ENCODE peak calls at places on chromosome 9, in nine cellular contexts. One of them, this sample, is unnamed.

GRCh38 chr9:101564252-101564651 is 30.5 kb downstream of the PPP3R2 start:
- DNase-seq in A549: no peak
- DNase-seq in AG04449: no peak
- DNase-seq in fibroblast of mammary gland: no peak
- DNase-seq in endothelial cell: no peak
- DNase-seq in thyroid gland: no peak
- DNase-seq in cardiac fibroblast: no peak
- DNase-seq in HFFc6: no peak
- DNase-seq in AG04450: no peak
- DNase-seq in this sample: no peak

GRCh38 chr9:10052916-10053315 is 559.9 kb downstream of the PTPRD start:
- DNase-seq in A549: no peak
- DNase-seq in AG04449: no peak
- DNase-seq in fibroblast of mammary gland: no peak
- DNase-seq in endothelial cell: no peak
- DNase-seq in thyroid gland: no peak
- DNase-seq in cardiac fibroblast: no peak
- DNase-seq in HFFc6: no peak
- DNase-seq in AG04450: no peak
- DNase-seq in this sample: no peak

GRCh38 chr9:109779711-109780452 is at the start of gene PALM2AKAP2:
- DNase-seq in A549: peak; percentile 43
- DNase-seq in AG04449: no peak
- DNase-seq in fibroblast of mammary gland: peak; percentile 54
- DNase-seq in endothelial cell: peak; percentile 65
- DNase-seq in thyroid gland: peak; percentile 74
- DNase-seq in cardiac fibroblast: peak; percentile 57
- DNase-seq in HFFc6: peak; percentile 50
- DNase-seq in AG04450: no peak
- DNase-seq in this sample: no peak

GRCh38 chr9:129497064-129497836 is 123.7 kb downstream of the C9orf50 start:
- DNase-seq in A549: no peak
- DNase-seq in AG04449: no peak
- DNase-seq in fibroblast of mammary gland: no peak
- DNase-seq in endothelial cell: no peak
- DNase-seq in thyroid gland: peak; percentile 38
- DNase-seq in cardiac fibroblast: peak; percentile 39
- DNase-seq in HFFc6: peak; percentile 35
- DNase-seq in AG04450: no peak
- DNase-seq in this sample: no peak

GRCh38 chr9:134205636-134206316 is 41.4 kb upstream of the RNU6ATAC start:
- DNase-seq in A549: no peak
- DNase-seq in AG04449: no peak
- DNase-seq in fibroblast of mammary gland: peak; percentile 90
- DNase-seq in endothelial cell: no peak
- DNase-seq in thyroid gland: no peak
- DNase-seq in cardiac fibroblast: peak; percentile 88
- DNase-seq in HFFc6: peak; percentile 15
- DNase-seq in AG04450: no peak
- DNase-seq in this sample: no peak

GRCh38 chr9:82912639-82913038 is 150.3 kb downstream of the RASEF start:
- DNase-seq in A549: no peak
- DNase-seq in AG04449: no peak
- DNase-seq in fibroblast of mammary gland: no peak
- DNase-seq in endothelial cell: no peak
- DNase-seq in thyroid gland: no peak
- DNase-seq in cardiac fibroblast: no peak
- DNase-seq in HFFc6: no peak
- DNase-seq in AG04450: no peak
- DNase-seq in this sample: no peak

GRCh38 chr9:132754236-132754635 is 84.0 kb downstream of the GTF3C4 start:
- DNase-seq in A549: no peak
- DNase-seq in AG04449: no peak
- DNase-seq in fibroblast of mammary gland: no peak
- DNase-seq in endothelial cell: no peak
- DNase-seq in thyroid gland: no peak
- DNase-seq in cardiac fibroblast: no peak
- DNase-seq in HFFc6: no peak
- DNase-seq in AG04450: no peak
- DNase-seq in this sample: no peak

GRCh38 chr9:83167126-83167525 is 104.2 kb upstream of the RASEF start:
- DNase-seq in A549: no peak
- DNase-seq in AG04449: no peak
- DNase-seq in fibroblast of mammary gland: no peak
- DNase-seq in endothelial cell: no peak
- DNase-seq in thyroid gland: peak; percentile 60
- DNase-seq in cardiac fibroblast: no peak
- DNase-seq in HFFc6: no peak
- DNase-seq in AG04450: no peak
- DNase-seq in this sample: no peak

GRCh38 chr9:20209421-20210340 is 412.6 kb downstream of the MLLT3 start:
- DNase-seq in A549: no peak
- DNase-seq in AG04449: no peak
- DNase-seq in fibroblast of mammary gland: no peak
- DNase-seq in endothelial cell: no peak
- DNase-seq in thyroid gland: no peak
- DNase-seq in cardiac fibroblast: no peak
- DNase-seq in HFFc6: no peak
- DNase-seq in AG04450: no peak
- DNase-seq in this sample: no peak

GRCh38 chr9:107242073-107243063 is 40.7 kb upstream of the RAD23B start:
- DNase-seq in A549: no peak
- DNase-seq in AG04449: no peak
- DNase-seq in fibroblast of mammary gland: peak; percentile 64
- DNase-seq in endothelial cell: no peak
- DNase-seq in thyroid gland: no peak
- DNase-seq in cardiac fibroblast: no peak
- DNase-seq in HFFc6: no peak
- DNase-seq in AG04450: no peak
- DNase-seq in this sample: no peak

GRCh38 chr9:126058631-126059030 is 268.0 kb upstream of the MVB12B start:
- DNase-seq in A549: no peak
- DNase-seq in AG04449: no peak
- DNase-seq in fibroblast of mammary gland: no peak
- DNase-seq in endothelial cell: no peak
- DNase-seq in thyroid gland: no peak
- DNase-seq in cardiac fibroblast: no peak
- DNase-seq in HFFc6: no peak
- DNase-seq in AG04450: no peak
- DNase-seq in this sample: no peak

GRCh38 chr9:81633952-81634421 is 55.4 kb downstream of the TLE1 start:
- DNase-seq in A549: peak; percentile 45
- DNase-seq in AG04449: no peak
- DNase-seq in fibroblast of mammary gland: no peak
- DNase-seq in endothelial cell: no peak
- DNase-seq in thyroid gland: no peak
- DNase-seq in cardiac fibroblast: no peak
- DNase-seq in HFFc6: no peak
- DNase-seq in AG04450: no peak
- DNase-seq in this sample: no peak

GRCh38 chr9:125591888-125592287 is 115.1 kb downstream of the MAPKAP1 start:
- DNase-seq in A549: no peak
- DNase-seq in AG04449: no peak
- DNase-seq in fibroblast of mammary gland: no peak
- DNase-seq in endothelial cell: no peak
- DNase-seq in thyroid gland: no peak
- DNase-seq in cardiac fibroblast: no peak
- DNase-seq in HFFc6: no peak
- DNase-seq in AG04450: no peak
- DNase-seq in this sample: no peak

GRCh38 chr9:37332581-37332980 is 89.9 kb upstream of the GRHPR start:
- DNase-seq in A549: no peak
- DNase-seq in AG04449: no peak
- DNase-seq in fibroblast of mammary gland: no peak
- DNase-seq in endothelial cell: no peak
- DNase-seq in thyroid gland: no peak
- DNase-seq in cardiac fibroblast: no peak
- DNase-seq in HFFc6: no peak
- DNase-seq in AG04450: no peak
- DNase-seq in this sample: no peak
- TF ChIP-seq CTCF in A549: no peak
- TF ChIP-seq CTCF in AG04449: no peak
- TF ChIP-seq CTCF in fibroblast of mammary gland: no peak
- TF ChIP-seq CTCF in endothelial cell: no peak
- TF ChIP-seq CTCF in thyroid gland: no peak
- TF ChIP-seq CTCF in cardiac fibroblast: no peak
- TF ChIP-seq CTCF in HFFc6: no peak
- TF ChIP-seq CTCF in AG04450: no peak
- TF ChIP-seq CTCF in this sample: no peak

DNA sequence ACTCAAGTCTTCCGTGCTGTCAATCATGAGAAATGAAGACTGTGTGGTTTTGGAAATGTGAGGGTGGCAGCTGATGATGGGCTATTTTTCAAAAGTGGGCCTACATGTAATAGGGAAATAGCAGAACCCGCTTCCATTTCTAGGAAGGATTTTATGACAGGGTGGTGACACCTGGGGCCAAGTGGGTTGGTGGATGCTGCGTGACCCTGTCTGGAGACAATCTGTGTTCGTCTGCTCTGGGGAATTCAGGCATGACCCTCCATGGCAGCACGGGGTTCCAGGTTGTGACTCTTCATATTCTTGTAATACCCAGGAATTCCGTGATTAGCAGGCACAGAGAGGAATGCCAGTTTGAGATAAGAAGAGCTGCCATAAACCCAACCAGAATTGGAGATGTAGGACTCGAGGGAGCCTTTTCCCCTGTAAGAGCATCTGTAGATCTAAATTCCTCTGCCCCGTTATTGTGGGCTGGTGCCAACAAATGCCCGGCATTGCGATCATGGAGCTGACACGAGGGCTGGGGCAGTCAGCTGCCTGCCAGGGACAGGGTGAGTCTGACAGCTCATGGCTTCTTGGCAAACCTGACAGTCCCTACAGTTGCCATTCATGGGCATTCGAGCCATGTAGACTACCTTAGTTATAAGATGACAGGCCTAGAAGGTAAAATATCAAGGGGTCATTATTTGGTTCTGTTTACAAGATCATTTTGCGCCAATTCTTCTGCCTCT is 279.7 kb downstream of the GADD45G start:
- DNase-seq in A549: no peak
- DNase-seq in AG04449: no peak
- DNase-seq in fibroblast of mammary gland: no peak
- DNase-seq in endothelial cell: no peak
- DNase-seq in thyroid gland: no peak
- DNase-seq in cardiac fibroblast: no peak
- DNase-seq in HFFc6: no peak
- DNase-seq in AG04450: no peak
- DNase-seq in this sample: no peak
- TF ChIP-seq CTCF in A549: no peak
- TF ChIP-seq CTCF in AG04449: no peak
- TF ChIP-seq CTCF in fibroblast of mammary gland: no peak
- TF ChIP-seq CTCF in endothelial cell: no peak
- TF ChIP-seq CTCF in thyroid gland: no peak
- TF ChIP-seq CTCF in cardiac fibroblast: no peak
- TF ChIP-seq CTCF in HFFc6: no peak
- TF ChIP-seq CTCF in AG04450: no peak
- TF ChIP-seq CTCF in this sample: no peak

GRCh38 chr9:137190315-137190853 is 1.9 kb downstream of the SSNA1 start:
- DNase-seq in A549: no peak
- DNase-seq in AG04449: no peak
- DNase-seq in fibroblast of mammary gland: no peak
- DNase-seq in endothelial cell: no peak
- DNase-seq in thyroid gland: no peak
- DNase-seq in cardiac fibroblast: no peak
- DNase-seq in HFFc6: no peak
- DNase-seq in AG04450: no peak
- DNase-seq in this sample: no peak

GRCh38 chr9:137192859-137193258 is 4.4 kb downstream of the SSNA1 start:
- DNase-seq in A549: no peak
- DNase-seq in AG04449: no peak
- DNase-seq in fibroblast of mammary gland: no peak
- DNase-seq in endothelial cell: no peak
- DNase-seq in thyroid gland: no peak
- DNase-seq in cardiac fibroblast: no peak
- DNase-seq in HFFc6: no peak
- DNase-seq in AG04450: no peak
- DNase-seq in this sample: no peak

GRCh38 chr9:137191245-137191644 is 2.8 kb downstream of the SSNA1 start:
- DNase-seq in A549: no peak
- DNase-seq in AG04449: no peak
- DNase-seq in fibroblast of mammary gland: no peak
- DNase-seq in endothelial cell: no peak
- DNase-seq in thyroid gland: no peak
- DNase-seq in cardiac fibroblast: no peak
- DNase-seq in HFFc6: no peak
- DNase-seq in AG04450: no peak
- DNase-seq in this sample: no peak

GRCh38 chr9:137192448-137192780 is 3.9 kb downstream of the SSNA1 start:
- DNase-seq in A549: no peak
- DNase-seq in AG04449: no peak
- DNase-seq in fibroblast of mammary gland: no peak
- DNase-seq in endothelial cell: no peak
- DNase-seq in thyroid gland: no peak
- DNase-seq in cardiac fibroblast: no peak
- DNase-seq in HFFc6: no peak
- DNase-seq in AG04450: no peak
- DNase-seq in this sample: no peak

DNA sequence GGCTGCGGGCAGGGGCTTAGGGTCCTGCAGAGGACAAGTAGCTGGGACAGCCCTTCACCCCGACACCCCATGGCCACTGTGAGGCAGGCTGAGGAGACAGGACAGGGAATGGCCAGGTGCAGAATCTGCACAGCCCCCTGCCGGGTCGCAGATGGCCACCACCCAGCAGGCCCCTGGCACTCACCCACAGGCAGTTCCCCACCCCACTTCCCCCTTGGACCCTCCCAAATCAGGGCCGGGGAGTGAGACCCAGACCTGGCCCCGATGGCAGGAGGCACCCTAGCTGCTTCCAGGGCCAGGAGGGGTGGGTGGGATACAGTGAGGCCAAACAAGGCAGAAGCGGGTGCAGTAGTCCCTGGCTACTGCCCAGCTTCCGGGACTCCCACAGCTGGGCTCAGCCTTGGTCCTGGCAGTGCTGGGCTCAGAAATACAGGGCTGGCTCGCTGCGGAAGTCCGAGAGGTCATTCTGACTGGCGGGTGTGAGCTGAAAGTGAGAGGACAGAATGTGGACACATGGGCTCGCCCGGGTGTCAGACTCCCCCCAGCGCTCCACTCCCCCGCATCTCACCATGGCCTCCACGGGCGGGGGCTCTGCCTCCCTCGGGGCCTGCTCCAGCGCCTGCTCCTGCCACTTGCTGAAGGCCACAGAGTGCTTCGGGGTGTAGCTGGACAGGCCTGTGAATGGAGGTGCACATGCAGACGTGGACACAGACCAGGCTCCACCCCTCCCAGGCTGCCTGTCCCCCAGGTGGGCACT is 3.4 kb downstream of the SSNA1 start:
- DNase-seq in A549: no peak
- DNase-seq in AG04449: no peak
- DNase-seq in fibroblast of mammary gland: no peak
- DNase-seq in endothelial cell: no peak
- DNase-seq in thyroid gland: no peak
- DNase-seq in cardiac fibroblast: no peak
- DNase-seq in HFFc6: no peak
- DNase-seq in AG04450: no peak
- DNase-seq in this sample: no peak
- TF ChIP-seq CTCF in A549: no peak
- TF ChIP-seq CTCF in AG04449: no peak
- TF ChIP-seq CTCF in fibroblast of mammary gland: no peak
- TF ChIP-seq CTCF in endothelial cell: no peak
- TF ChIP-seq CTCF in thyroid gland: no peak
- TF ChIP-seq CTCF in cardiac fibroblast: no peak
- TF ChIP-seq CTCF in HFFc6: no peak
- TF ChIP-seq CTCF in AG04450: no peak
- TF ChIP-seq CTCF in this sample: no peak

GRCh38 chr9:99385215-99385614 is 163.1 kb downstream of the SEC61B start:
- DNase-seq in A549: no peak
- DNase-seq in AG04449: no peak
- DNase-seq in fibroblast of mammary gland: no peak
- DNase-seq in endothelial cell: no peak
- DNase-seq in thyroid gland: no peak
- DNase-seq in cardiac fibroblast: no peak
- DNase-seq in HFFc6: no peak
- DNase-seq in AG04450: no peak
- DNase-seq in this sample: no peak
- TF ChIP-seq CTCF in A549: no peak
- TF ChIP-seq CTCF in AG04449: no peak
- TF ChIP-seq CTCF in fibroblast of mammary gland: no peak
- TF ChIP-seq CTCF in endothelial cell: no peak
- TF ChIP-seq CTCF in thyroid gland: no peak
- TF ChIP-seq CTCF in cardiac fibroblast: no peak
- TF ChIP-seq CTCF in HFFc6: peak; percentile 12
- TF ChIP-seq CTCF in AG04450: no peak
- TF ChIP-seq CTCF in this sample: no peak